ENCODE peak calls at places on chromosomes 6 and 20, in five cellular contexts. Y is GM12892, E is NT2/D1, U is NCI-H345, A is T-helper 9 cell. X is an unnamed sample.
A peak's percentile ranks its signal among the peaks of the same experiment; 100 is the strongest.

GRCh38 chr6:73180718-73181619 is 44.3 kb downstream of the KHDC1L start:
- DNase-seq in A (no peak), U (peak; percentile 65), Y (no peak), E (no peak), X (peak; percentile 75)

GRCh38 chr6:13248549-13248948 is 79.8 kb downstream of the TBC1D7 start:
- DNase-seq in A (no peak), Y (no peak), U (no peak), E (no peak), X (no peak)

GRCh38 chr20:13274311-13274965 is 53.4 kb downstream of the ISM1 start:
- DNase-seq in Y (no peak), U (no peak), A (no peak), E (peak; percentile 3), X (no peak)

GRCh38 chr20:11155156-11155805 is 481.5 kb upstream of the JAG1 start:
- DNase-seq in U (peak; percentile 26), A (no peak), E (no peak), Y (no peak), X (no peak)

GRCh38 chr6:26027491-26028211 is 59.6 kb upstream of the HFE start:
- DNase-seq in Y (no peak), E (no peak), U (no peak), A (no peak), X (no peak)

GRCh38 chr6:24494726-24495515 is at the start of gene ALDH5A1:
- DNase-seq in E (peak; percentile 40), U (peak; percentile 54), A (peak; percentile 60), Y (peak; percentile 66), X (peak; percentile 23)

GRCh38 chr6:52388790-52389189 is 26.8 kb downstream of the PAQR8 start:
- DNase-seq in U (peak; percentile 16), Y (no peak), E (no peak), A (no peak), X (no peak)

GRCh38 chr6:15358579-15359327 is 112.9 kb downstream of the JARID2 start:
- DNase-seq in U (no peak), Y (no peak), A (no peak), E (no peak), X (peak; percentile 19)

GRCh38 chr20:57398901-57399535 is 7.8 kb downstream of the RBM38 start:
- DNase-seq in A (no peak), E (no peak), U (no peak), Y (no peak), X (no peak)

GRCh38 chr6:131015192-131015591 is 47.9 kb downstream of the EPB41L2 start:
- DNase-seq in A (no peak), U (no peak), E (no peak), Y (no peak), X (no peak)

GRCh38 chr6:44738652-44739141 is 351.2 kb downstream of the CDC5L start:
- DNase-seq in Y (no peak), A (no peak), E (no peak), U (no peak), X (no peak)

GRCh38 chr6:99960027-99960426 is 34.0 kb downstream of the MCHR2 start:
- DNase-seq in U (no peak), A (no peak), Y (no peak), E (no peak), X (no peak)

GRCh38 chr20:31566658-31567379 is 38.3 kb upstream of the ID1 start:
- DNase-seq in E (no peak), A (no peak), Y (no peak), U (peak; percentile 95), X (peak; percentile 59)

GRCh38 chr6:63278916-63279315 is 40.9 kb downstream of the LGSN start:
- DNase-seq in E (no peak), U (no peak), Y (no peak), A (no peak), X (no peak)

GRCh38 chr6:130632288-130632687 is 194.9 kb upstream of the SMLR1 start:
- DNase-seq in A (no peak), Y (no peak), U (peak; percentile 76), E (no peak), X (no peak)

GRCh38 chr6:117451607-117452164 is 25.9 kb upstream of the ROS1 start:
- DNase-seq in E (no peak), U (no peak), A (no peak), Y (no peak), X (no peak)

GRCh38 chr6:13425971-13426931 is 61.1 kb downstream of the GFOD1 start:
- DNase-seq in E (no peak), U (no peak), A (no peak), Y (no peak), X (no peak)

GRCh38 chr20:58523916-58524315 is 8.7 kb upstream of the APCDD1L start:
- DNase-seq in A (no peak), Y (no peak), U (no peak), E (no peak), X (peak; percentile 38)

GRCh38 chr6:126531273-126531672 is 191.4 kb downstream of the CENPW start:
- DNase-seq in E (no peak), Y (no peak), A (no peak), U (no peak), X (no peak)

GRCh38 chr6:21582651-21583050 is 10.9 kb upstream of the SOX4 start:
- DNase-seq in A (no peak), U (no peak), Y (no peak), E (no peak), X (no peak)

GRCh38 chr6:132401120-132401940 is at the start of gene MOXD1:
- DNase-seq in A (no peak), Y (peak; percentile 50), U (peak; percentile 12), E (no peak), X (peak; percentile 18)

GRCh38 chr6:75283907-75284284 is 696 bp downstream of the TMEM30A start:
- DNase-seq in E (no peak), A (no peak), U (no peak), Y (no peak), X (no peak)

GRCh38 chr20:1907586-1907985 is 12.4 kb downstream of the SIRPA start:
- DNase-seq in A (no peak), E (no peak), U (no peak), Y (no peak), X (peak; percentile 18)

GRCh38 chr20:16271450-16271849 is 301.8 kb downstream of the KIF16B start:
- DNase-seq in U (no peak), Y (no peak), A (no peak), E (no peak), X (no peak)

GRCh38 chr20:24773751-24774201 is 175.3 kb upstream of the CST7 start:
- DNase-seq in U (no peak), A (no peak), E (no peak), Y (no peak), X (peak; percentile 96)

GRCh38 chr20:17844549-17845298 is 123.9 kb downstream of the SNX5 start:
- DNase-seq in A (no peak), Y (no peak), E (no peak), U (no peak), X (no peak)

GRCh38 chr6:28747631-28748157 is 176.1 kb downstream of the TRIM27 start:
- DNase-seq in U (no peak), Y (no peak), E (no peak), A (no peak), X (peak; percentile 96)

GRCh38 chr6:163393923-163394322 is 20.6 kb upstream of the QKI start:
- DNase-seq in U (no peak), Y (no peak), A (no peak), E (no peak), X (no peak)

GRCh38 chr6:56524891-56525703 is 117.6 kb downstream of the DST start:
- DNase-seq in U (no peak), A (no peak), E (no peak), Y (no peak), X (peak; percentile 72)

GRCh38 chr6:34300332-34300751 is 51.5 kb upstream of the SMIM29 start:
- DNase-seq in A (no peak), E (no peak), U (no peak), Y (no peak), X (no peak)

GRCh38 chr20:3161316-3162079 is 1.8 kb upstream of the FASTKD5 start:
- DNase-seq in E (no peak), U (no peak), A (no peak), Y (no peak), X (no peak)

GRCh38 chr6:42429836-42430235 is 21.9 kb downstream of the TRERF1 start:
- DNase-seq in A (no peak), Y (no peak), E (no peak), U (no peak), X (no peak)

GRCh38 chr6:101544286-101544685 is 150.8 kb downstream of the GRIK2 start:
- DNase-seq in E (no peak), U (no peak), Y (no peak), A (no peak), X (no peak)

GRCh38 chr20:3798405-3798768 is 2.3 kb downstream of the CDC25B start:
- DNase-seq in Y (no peak), E (no peak), U (no peak), A (no peak), X (no peak)

GRCh38 chr6:170393807-170394399 is 87.3 kb downstream of the FAM120B start:
- DNase-seq in Y (no peak), A (no peak), E (no peak), U (no peak), X (no peak)

X was measured in A172.